ENCODE peak calls at places on chromosomes 1 and 21, in four cellular contexts. S, R, A and K are unnamed samples.

GRCh38 chr1:243501002-243501401 is 245.2 kb downstream of the SDCCAG8 start:
- DNase-seq in R (no peak), A (no peak), S (no peak), K (no peak)

GRCh38 chr1:181104042-181104789 is 15.7 kb downstream of the IER5 start:
- DNase-seq in R (no peak), A (no peak), S (no peak), K (peak; percentile 45)

GRCh38 chr1:184399192-184399847 is 12.5 kb downstream of the C1orf21 start:
- DNase-seq in A (no peak), R (no peak), S (no peak), K (no peak)

GRCh38 chr1:118304722-118305344 is 119.8 kb upstream of the SPAG17 start:
- DNase-seq in S (no peak), R (no peak), A (no peak), K (no peak)

GRCh38 chr1:109250454-109251276 is 1.3 kb downstream of the CELSR2 start:
- DNase-seq in R (no peak), S (no peak), A (no peak), K (no peak)

GRCh38 chr1:155940993-155941844 is at the start of gene RXFP4:
- DNase-seq in S (peak; percentile 26), R (no peak), A (no peak), K (no peak)

GRCh38 chr1:244548558-244549115 is 87.6 kb downstream of the CATSPERE start:
- DNase-seq in A (no peak), S (no peak), R (no peak), K (no peak)

GRCh38 chr21:35427320-35428040 is 378.4 kb upstream of the RUNX1 start:
- DNase-seq in A (no peak), R (peak; percentile 21), S (no peak), K (no peak)

GRCh38 chr1:97621955-97622354 is 298.9 kb downstream of the DPYD start:
- DNase-seq in R (no peak), A (no peak), S (no peak), K (no peak)

GRCh38 chr1:173758110-173758509 is 43.3 kb downstream of the KLHL20 start:
- DNase-seq in R (no peak), S (no peak), A (no peak), K (no peak)

GRCh38 chr1:239682945-239683344 is 296.6 kb downstream of the CHRM3 start:
- DNase-seq in A (no peak), S (no peak), R (no peak), K (no peak)

GRCh38 chr1:82464362-82464931 is 663.7 kb downstream of the ADGRL2 start:
- DNase-seq in S (no peak), A (no peak), R (peak; percentile 12), K (no peak)

GRCh38 chr1:43945898-43946243 is 879 bp upstream of the IPO13 start:
- DNase-seq in R (no peak), A (no peak), S (no peak), K (no peak)